ENCODE peak calls at places on chromosome 13, in five cellular contexts. R is lower lobe of right lung, U is fibroblast of lung, P is small intestine, H is mesenchymal stem cell. J is an unnamed sample.

GRCh38 chr13:32284927-32285632 is 30.1 kb downstream of the ZAR1L start:
- DNase-seq in R (no peak), H (no peak), P (no peak), U (peak; percentile 65), J (no peak)

GRCh38 chr13:25406377-25406776 is 34.6 kb downstream of the ATP8A2 start:
- DNase-seq in H (no peak), P (no peak), R (no peak), U (no peak), J (no peak)

GRCh38 chr13:84037937-84038464 is 155.7 kb upstream of the SLITRK1 start:
- DNase-seq in P (no peak), U (no peak), R (no peak), H (no peak), J (no peak)

GRCh38 chr13:42146359-42146758 is 97.9 kb downstream of the DGKH start:
- DNase-seq in H (no peak), U (no peak), R (no peak), P (no peak), J (no peak)

GRCh38 chr13:43742911-43743310 is 43.9 kb downstream of the ENOX1 start:
- DNase-seq in U (no peak), P (no peak), H (no peak), R (no peak), J (no peak)

GRCh38 chr13:29165840-29166239 is 345.7 kb downstream of the MTUS2 start:
- DNase-seq in P (no peak), U (no peak), H (peak; percentile 55), R (no peak), J (no peak)

GRCh38 chr13:78657699-78658629 is 991 bp downstream of the OBI1 start:
- DNase-seq in U (peak; percentile 32), P (peak; percentile 64), H (peak; percentile 46), R (no peak), J (no peak)

GRCh38 chr13:109297628-109298027 is 488.8 kb downstream of the IRS2 start:
- DNase-seq in U (peak; percentile 89), H (peak; percentile 59), R (no peak), P (no peak), J (no peak)

GRCh38 chr13:49958321-49958720 is 22.2 kb upstream of the SPRYD7 start:
- DNase-seq in U (no peak), R (no peak), P (no peak), H (no peak), J (no peak)

GRCh38 chr13:53920916-53921315 is 892.3 kb downstream of the OLFM4 start:
- DNase-seq in R (peak; percentile 29), P (no peak), H (no peak), U (no peak), J (no peak)

GRCh38 chr13:41568990-41569387 is 111.6 kb downstream of the RGCC start:
- DNase-seq in P (no peak), U (peak; percentile 71), H (no peak), R (no peak), J (no peak)

GRCh38 chr13:97125051-97125809 is 96.9 kb upstream of the MBNL2 start:
- DNase-seq in H (peak; percentile 92), R (no peak), U (peak; percentile 87), P (peak; percentile 37), J (no peak)

GRCh38 chr13:43132911-43133310 is 109.5 kb downstream of the DNAJC15 start:
- DNase-seq in H (no peak), U (no peak), R (no peak), P (no peak), J (no peak)

GRCh38 chr13:82758056-82758455 is 1124.2 kb downstream of the SLITRK1 start:
- DNase-seq in R (no peak), P (no peak), U (no peak), H (no peak), J (no peak)

GRCh38 chr13:30744056-30744684 is 8.8 kb downstream of the ALOX5AP start:
- DNase-seq in R (peak; percentile 73), H (peak; percentile 86), P (peak; percentile 90), U (peak; percentile 60), J (peak; percentile 79)

GRCh38 chr13:65095118-65095517 is 2135.0 kb downstream of the PCDH9 start:
- DNase-seq in R (no peak), H (no peak), P (no peak), U (peak; percentile 49), J (no peak)

GRCh38 chr13:79995334-79995733 is 345.6 kb downstream of the SPRY2 start:
- DNase-seq in H (peak; percentile 83), P (no peak), U (peak; percentile 29), R (no peak), J (no peak)

DNA sequence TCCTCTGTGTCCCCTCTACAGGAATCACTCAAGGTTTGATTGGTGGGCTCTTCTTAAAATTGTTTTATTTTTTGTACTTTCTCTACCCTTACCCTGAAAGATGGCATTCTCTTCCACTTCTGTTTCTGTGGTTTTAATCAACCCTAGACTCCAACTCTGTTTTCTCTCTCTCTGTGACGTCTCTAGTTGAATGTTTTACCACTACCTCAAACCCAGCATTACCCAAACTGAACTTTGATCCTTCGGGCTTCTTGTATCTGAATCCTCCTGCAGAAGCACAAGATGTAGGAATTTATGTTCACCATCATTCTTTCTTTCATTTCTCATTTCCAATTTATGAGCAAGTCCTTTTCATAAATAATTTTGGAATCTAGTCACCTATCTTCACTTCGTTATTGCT is 39.9 kb downstream of the PCCA start:
- DNase-seq in R (no peak), U (no peak), H (no peak), P (peak; percentile 30), J (no peak)
- H3K4me3 ChIP-seq in R (no peak overlapping the region), U (no peak overlapping the region), H (no peak overlapping the region), P (no peak overlapping the region), J (no peak overlapping the region)

DNA sequence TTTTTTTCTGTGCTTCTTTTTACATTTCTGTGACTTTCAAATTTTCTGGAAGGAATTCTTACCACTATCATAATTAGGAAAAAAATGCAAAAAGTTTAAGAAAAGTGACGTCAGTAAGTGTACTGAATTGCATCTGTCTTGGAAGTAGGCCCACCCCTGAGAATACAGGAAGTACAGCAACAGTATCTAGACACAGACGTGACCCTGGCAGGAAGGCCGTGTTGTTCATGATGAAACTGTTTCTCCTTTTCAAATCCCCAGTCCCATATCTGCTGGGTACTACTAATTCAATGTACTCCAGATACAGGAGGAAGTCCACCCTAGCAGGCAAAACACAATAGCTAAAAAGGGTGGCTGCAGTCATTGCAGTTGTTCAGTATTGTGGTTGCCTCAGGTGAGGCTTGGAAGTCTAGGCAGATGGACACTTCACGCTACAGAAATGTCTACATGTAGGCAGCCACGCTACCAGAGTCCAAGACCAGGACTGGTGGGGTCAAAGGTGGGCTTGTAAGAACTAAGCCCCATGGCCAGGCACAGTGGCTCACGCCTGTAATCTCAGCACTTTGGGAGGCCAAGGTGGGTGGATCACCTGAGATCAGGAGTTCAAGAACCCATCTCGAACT is 49.6 kb upstream of the MED4 start:
- DNase-seq in U (peak; percentile 44), H (no peak), R (peak; percentile 63), P (peak; percentile 26), J (no peak)
- H3K27ac ChIP-seq in U (no peak overlapping the region), H (no peak overlapping the region), R (peak overlapping the region; percentile 70), P (no peak overlapping the region), J (no peak overlapping the region)

GRCh38 chr13:111517641-111518010 is 197.2 kb downstream of the TEX29 start:
- DNase-seq in H (no peak), R (no peak), P (no peak), U (no peak), J (no peak)

GRCh38 chr13:111514646-111515617 is 194.5 kb downstream of the TEX29 start:
- DNase-seq in H (no peak), P (no peak), U (no peak), R (no peak), J (no peak)

GRCh38 chr13:111518161-111518791 is 197.8 kb downstream of the TEX29 start:
- DNase-seq in H (no peak), P (peak; percentile 6), R (no peak), U (no peak), J (no peak)

GRCh38 chr13:111515648-111516047 is 195.2 kb downstream of the TEX29 start:
- DNase-seq in H (no peak), R (no peak), U (no peak), P (no peak), J (no peak)

GRCh38 chr13:111516712-111517640 is 196.5 kb downstream of the TEX29 start:
- DNase-seq in H (no peak), U (no peak), P (no peak), R (no peak), J (no peak)
- H3K4me3 ChIP-seq in H (peak overlapping the region; percentile 59), U (no peak overlapping the region), P (no peak overlapping the region), R (no peak overlapping the region), J (no peak overlapping the region)

GRCh38 chr13:112771877-112772538 is 82.2 kb downstream of the ATP11A start:
- DNase-seq in H (no peak), U (no peak), P (peak; percentile 71), R (peak; percentile 63), J (no peak)
- H3K27ac ChIP-seq in H (no peak overlapping the region), U (no peak overlapping the region), P (no peak overlapping the region), R (peak overlapping the region; percentile 3), J (no peak overlapping the region)

J was measured in CD8-positive, alpha-beta memory T cell.